ENCODE peak calls at places on chromosomes 13 and 19, in ten cellular contexts. S is activated naive CD4-positive, alpha-beta T cell; V is effector memory CD8-positive, alpha-beta T cell; E is BJ; N is stimulated activated CD8-positive, alpha-beta memory T cell treated with anti-CD3 and anti-CD28 coated beads, Interleukin-15, amount 100 ng/mL, for 4 hours; U is neural crest cell; M is stimulated activated CD4-positive, alpha-beta T cell treated with anti-CD3 and anti-CD28 coated beads, Interleukin-15, amount 100 ng/mL, for 48 hours; H is NCI-H1105 treated with DMSO at 0.1 percent for 48 hours; B is small intestine; J is NCI-H2171. P is an unnamed sample.

GRCh38 chr13:20566424-20566916 is 487 bp upstream of the IFT88 start:
- DNase-seq in S (peak; percentile 12), V (no peak), E (peak; percentile 29), N (peak; percentile 16), U (no peak), M (no peak), H (peak; percentile 58), B (peak; percentile 91), J (peak; percentile 58), P (peak; percentile 42)

GRCh38 chr19:34171539-34171876 is 796 bp upstream of the LSM14A start:
- DNase-seq in S (no peak), V (no peak), E (peak; percentile 28), N (peak; percentile 3), U (peak; percentile 3), M (peak; percentile 46), H (no peak), B (no peak), J (no peak), P (peak; percentile 38)

GRCh38 chr19:38228491-38229439 is 4.7 kb upstream of the DPF1 start:
- DNase-seq in S (no peak), V (no peak), E (no peak), N (no peak), U (peak; percentile 64), M (no peak), H (peak; percentile 35), B (no peak), J (peak; percentile 72), P (no peak)

GRCh38 chr19:28968721-28969120 is 244.2 kb downstream of the UQCRFS1 start:
- DNase-seq in S (no peak), V (no peak), E (no peak), N (no peak), U (no peak), M (no peak), H (no peak), B (no peak), J (no peak), P (no peak)

GRCh38 chr13:113458218-113459065 is 5.2 kb upstream of the ADPRHL1 start:
- DNase-seq in S (no peak), V (no peak), E (no peak), N (no peak), U (no peak), M (no peak), H (no peak), B (no peak), J (no peak), P (no peak)

GRCh38 chr19:30450101-30450500 is 77.9 kb downstream of the ZNF536 start:
- DNase-seq in S (no peak), V (no peak), E (no peak), N (no peak), U (peak; percentile 36), M (no peak), H (peak; percentile 93), B (no peak), J (peak; percentile 91), P (no peak)

GRCh38 chr19:33156354-33156753 is 24.4 kb downstream of the WDR88 start:
- DNase-seq in S (no peak), V (no peak), E (no peak), N (no peak), U (no peak), M (no peak), H (no peak), B (no peak), J (no peak), P (peak; percentile 47)

GRCh38 chr13:47426126-47426849 is 529.4 kb upstream of the HTR2A start:
- DNase-seq in S (no peak), V (no peak), E (no peak), N (no peak), U (no peak), M (no peak), H (no peak), B (no peak), J (no peak), P (peak; percentile 58)

GRCh38 chr13:51682691-51683090 is 98.4 kb downstream of the WDFY2 start:
- DNase-seq in S (no peak), V (no peak), E (no peak), N (no peak), U (no peak), M (no peak), H (no peak), B (no peak), J (no peak), P (no peak)

GRCh38 chr13:27276188-27276587 is 5.6 kb downstream of the RASL11A start:
- DNase-seq in S (no peak), V (no peak), E (peak; percentile 74), N (no peak), U (no peak), M (no peak), H (no peak), B (no peak), J (no peak), P (peak; percentile 56)

GRCh38 chr13:70330697-70331361 is 222.6 kb upstream of the KLHL1 start:
- DNase-seq in S (no peak), V (no peak), E (no peak), N (no peak), U (no peak), M (no peak), H (no peak), B (no peak), J (no peak), P (no peak)

GRCh38 chr19:39428309-39429112 is 7.2 kb downstream of the RPS16 start:
- DNase-seq in S (no peak), V (no peak), E (peak; percentile 63), N (no peak), U (no peak), M (no peak), H (no peak), B (peak; percentile 18), J (no peak), P (peak; percentile 78)

GRCh38 chr19:46513461-46514236 is 18.0 kb upstream of the PNMA8B start:
- DNase-seq in S (peak; percentile 84), V (peak; percentile 76), E (no peak), N (peak; percentile 45), U (peak; percentile 96), M (peak; percentile 74), H (peak; percentile 38), B (peak; percentile 50), J (peak; percentile 46), P (peak; percentile 56)

GRCh38 chr13:36377822-36378480 is 31.8 kb upstream of the SPART start:
- DNase-seq in S (no peak), V (no peak), E (no peak), N (no peak), U (no peak), M (no peak), H (no peak), B (no peak), J (no peak), P (no peak)

GRCh38 chr19:10655457-10656312 is 1.5 kb downstream of the ILF3 start:
- DNase-seq in S (no peak), V (no peak), E (no peak), N (no peak), U (no peak), M (no peak), H (no peak), B (peak; percentile 42), J (no peak), P (peak; percentile 32)

GRCh38 chr19:16328824-16329482 is 4.3 kb downstream of the KLF2 start:
- DNase-seq in S (no peak), V (peak; percentile 65), E (no peak), N (no peak), U (no peak), M (no peak), H (no peak), B (no peak), J (no peak), P (no peak)

GRCh38 chr13:97194473-97194872 is 27.7 kb upstream of the MBNL2 start:
- DNase-seq in S (no peak), V (no peak), E (peak; percentile 24), N (no peak), U (no peak), M (no peak), H (no peak), B (no peak), J (no peak), P (peak; percentile 4)

GRCh38 chr13:31946091-31946770 is 85.3 kb upstream of the FRY start:
- DNase-seq in S (no peak), V (no peak), E (peak; percentile 67), N (no peak), U (no peak), M (no peak), H (peak; percentile 34), B (no peak), J (no peak), P (peak; percentile 48)

GRCh38 chr19:41774515-41774980 is 19.2 kb downstream of the CEACAM6 start:
- DNase-seq in S (no peak), V (peak; percentile 19), E (no peak), N (peak; percentile 41), U (no peak), M (peak; percentile 35), H (peak; percentile 55), B (peak; percentile 99), J (no peak), P (no peak)

GRCh38 chr13:48859168-48860105 is 116.3 kb upstream of the FNDC3A start:
- DNase-seq in S (no peak), V (no peak), E (no peak), N (no peak), U (no peak), M (no peak), H (no peak), B (peak; percentile 49), J (no peak), P (no peak)

GRCh38 chr19:16836115-16836905 is 7.1 kb downstream of the SIN3B start:
- DNase-seq in S (no peak), V (no peak), E (no peak), N (no peak), U (no peak), M (no peak), H (no peak), B (no peak), J (no peak), P (no peak)

GRCh38 chr13:75181906-75182305 is 300.1 kb downstream of the TBC1D4 start:
- DNase-seq in S (no peak), V (no peak), E (peak; percentile 41), N (no peak), U (no peak), M (no peak), H (no peak), B (no peak), J (no peak), P (no peak)

GRCh38 chr19:35107541-35107939 is 8.1 kb upstream of the FXYD3 start:
- DNase-seq in S (no peak), V (no peak), E (no peak), N (no peak), U (peak; percentile 41), M (no peak), H (no peak), B (peak; percentile 37), J (no peak), P (no peak)

GRCh38 chr13:99258946-99259345 is 767 bp upstream of the GPR18 start:
- DNase-seq in S (no peak), V (no peak), E (no peak), N (no peak), U (no peak), M (no peak), H (no peak), B (no peak), J (no peak), P (no peak)

GRCh38 chr13:39326471-39326870 is 276.5 kb downstream of the LHFPL6 start:
- DNase-seq in S (no peak), V (no peak), E (no peak), N (no peak), U (no peak), M (no peak), H (no peak), B (no peak), J (no peak), P (no peak)

GRCh38 chr19:40005670-40006272 is 8.9 kb downstream of the ZNF546 start:
- DNase-seq in S (no peak), V (no peak), E (no peak), N (no peak), U (no peak), M (no peak), H (no peak), B (no peak), J (no peak), P (no peak)

GRCh38 chr19:18007939-18008673 is at the start of gene ARRDC2:
- DNase-seq in S (peak; percentile 86), V (peak; percentile 78), E (peak; percentile 42), N (peak; percentile 76), U (peak; percentile 82), M (peak; percentile 81), H (peak; percentile 83), B (peak; percentile 90), J (no peak), P (peak; percentile 80)

GRCh38 chr13:82654851-82655517 is 1227.3 kb downstream of the SLITRK1 start:
- DNase-seq in S (no peak), V (no peak), E (peak; percentile 12), N (no peak), U (no peak), M (no peak), H (no peak), B (no peak), J (no peak), P (no peak)